ENCODE peak calls at places on chromosomes 16 and 17, in four cellular contexts. L is activated T-cell treated with anti-CD3 and anti-CD28 coated beads for 1 hour, E is naive B cell, I is heart left ventricle. C is an unnamed sample.

GRCh38 chr17:43377056-43377810 is 21.6 kb upstream of the ARL4D start:
- DNase-seq in I (no peak), L (no peak), E (no peak), C (no peak)

GRCh38 chr16:25546781-25547180 is 145.0 kb upstream of the HS3ST4 start:
- DNase-seq in I (no peak), E (no peak), L (no peak), C (no peak)

GRCh38 chr17:20281860-20282259 is 185.5 kb downstream of the LGALS9B start:
- DNase-seq in E (no peak), L (no peak), I (peak; percentile 57), C (no peak)

GRCh38 chr17:43363181-43363925 is 35.4 kb upstream of the ARL4D start:
- DNase-seq in L (no peak), I (no peak), E (no peak), C (no peak)

GRCh38 chr17:9529033-9529748 is 46.4 kb downstream of the STX8 start:
- DNase-seq in L (no peak), E (no peak), I (no peak), C (no peak)

GRCh38 chr16:64085291-64085690 is 1036.6 kb downstream of the CDH11 start:
- DNase-seq in E (no peak), I (no peak), L (no peak), C (no peak)

GRCh38 chr17:79255926-79256325 is 181.3 kb downstream of the ENGASE start:
- DNase-seq in E (no peak), I (no peak), L (no peak), C (no peak)

GRCh38 chr17:55420776-55421178 is 858 bp downstream of the MMD start:
- DNase-seq in L (peak; percentile 34), I (peak; percentile 66), E (peak; percentile 58), C (no peak)

GRCh38 chr17:57538730-57539456 is 206.2 kb downstream of the CCDC182 start:
- DNase-seq in L (no peak), E (no peak), I (no peak), C (no peak)

GRCh38 chr16:67157892-67158635 is 1.6 kb downstream of the TRADD start:
- DNase-seq in E (no peak), L (no peak), I (no peak), C (no peak)

GRCh38 chr17:42683407-42684031 is 1.2 kb downstream of the CNTNAP1 start:
- DNase-seq in L (no peak), I (peak; percentile 57), E (no peak), C (no peak)

GRCh38 chr17:6671431-6671830 is 19.9 kb downstream of the C17orf100 start:
- DNase-seq in I (no peak), E (no peak), L (no peak), C (no peak)

GRCh38 chr17:40825596-40825995 is 3.2 kb upstream of the KRT10 start:
- DNase-seq in L (no peak), I (no peak), E (no peak), C (no peak)

GRCh38 chr17:79721993-79722671 is 8.6 kb upstream of the ENPP7 start:
- DNase-seq in L (no peak), E (no peak), I (no peak), C (no peak)

GRCh38 chr17:36980281-36980761 is 31.6 kb downstream of the AATF start:
- DNase-seq in L (no peak), E (no peak), I (no peak), C (no peak)

GRCh38 chr17:20927586-20927985 is 115.2 kb downstream of the USP22 start:
- DNase-seq in E (no peak), L (no peak), I (peak; percentile 46), C (no peak)

GRCh38 chr17:58254803-58255202 is 16.4 kb downstream of the LPO start:
- DNase-seq in E (no peak), I (no peak), L (no peak), C (no peak)

GRCh38 chr16:49700222-49700927 is 155.5 kb downstream of the ZNF423 start:
- DNase-seq in I (peak; percentile 69), E (no peak), L (no peak), C (no peak)

GRCh38 chr16:85425061-85425662 is 188.0 kb upstream of the GSE1 start:
- DNase-seq in I (no peak), L (no peak), E (no peak), C (no peak)